ENCODE peak calls at places on chromosomes 5 and 9, in eight cellular contexts. M is aorta; A is BE2C; S is Kasumi-1; T is substantia nigra; G is activated naive CD4-positive, alpha-beta T cell treated with Interleukin-2 at 50 U/mL for 16 hours; V is tibial nerve; J is stimulated activated CD4-positive, alpha-beta T cell treated with anti-CD3 and anti-CD28 coated beads, Interleukin-12 subunit alpha, Interleukin-12 subunit beta, amount 100 ng/mL, for 24 hours. E is an unnamed sample.

GRCh38 chr5:36393656-36394438 is 92.1 kb upstream of the RANBP3L start:
- DNase-seq in V (no peak), T (no peak), S (no peak), J (no peak), G (no peak), A (no peak), M (no peak), E (no peak)

GRCh38 chr5:141628175-141628788 is 8.4 kb downstream of the HDAC3 start:
- DNase-seq in T (no peak), J (no peak), A (no peak), G (no peak), V (no peak), S (no peak), M (no peak), E (no peak)

GRCh38 chr9:4555251-4555650 is 65.0 kb downstream of the SLC1A1 start:
- DNase-seq in V (no peak), J (no peak), G (no peak), M (no peak), A (no peak), S (no peak), T (no peak), E (no peak)

GRCh38 chr9:134885647-134886412 is 5.2 kb downstream of the FCN2 start:
- DNase-seq in A (no peak), J (no peak), V (no peak), M (no peak), S (no peak), T (no peak), G (no peak), E (no peak)

GRCh38 chr5:9042241-9042640 is 503.6 kb downstream of the SEMA5A start:
- DNase-seq in V (no peak), S (no peak), G (no peak), M (no peak), A (no peak), J (no peak), T (no peak), E (no peak)

GRCh38 chr9:4324513-4324912 is 24.6 kb upstream of the GLIS3 start:
- DNase-seq in T (no peak), A (no peak), V (no peak), J (no peak), S (no peak), G (no peak), M (peak), E (no peak)

GRCh38 chr5:148145916-148146315 is 22.4 kb upstream of the SPINK14 start:
- DNase-seq in V (no peak), A (no peak), S (no peak), T (no peak), G (no peak), J (no peak), M (no peak), E (no peak)

GRCh38 chr5:150604894-150605440 is 35.5 kb upstream of the SYNPO start:
- DNase-seq in V (no peak), A (no peak), G (no peak), J (no peak), S (no peak), M (peak), T (no peak), E (no peak)

GRCh38 chr9:15310448-15310847 is 3.4 kb upstream of the TTC39B start:
- DNase-seq in S (no peak), M (no peak), J (no peak), V (no peak), T (no peak), G (no peak), A (no peak), E (no peak)

GRCh38 chr9:83432104-83432627 is 106.0 kb downstream of the FRMD3 start:
- DNase-seq in G (no peak), M (peak), A (peak), J (no peak), T (peak), S (no peak), V (peak), E (no peak)

GRCh38 chr9:121075251-121076036 is 689 bp downstream of the CNTRL start:
- DNase-seq in J (no peak), S (peak), T (no peak), G (no peak), A (no peak), M (no peak), V (no peak), E (peak)

GRCh38 chr5:59002162-59002825 is 419.4 kb downstream of the RAB3C start:
- DNase-seq in M (no peak), V (no peak), T (no peak), S (no peak), A (no peak), J (no peak), G (no peak), E (no peak)

GRCh38 chr5:163354685-163355084 is 82.7 kb upstream of the CCNG1 start:
- DNase-seq in M (no peak), V (no peak), G (no peak), J (no peak), A (no peak), S (no peak), T (no peak), E (no peak)

GRCh38 chr9:84111726-84112125 is 131.1 kb downstream of the RMI1 start:
- DNase-seq in M (no peak), S (no peak), J (no peak), A (no peak), T (no peak), G (no peak), V (no peak), E (no peak)

GRCh38 chr5:158943057-158943456 is 156.7 kb downstream of the EBF1 start:
- DNase-seq in A (no peak), T (no peak), V (peak), G (no peak), J (no peak), S (no peak), M (no peak), E (no peak)

GRCh38 chr5:112647428-112647827 is 90.3 kb upstream of the APC start:
- DNase-seq in S (no peak), V (no peak), J (no peak), G (no peak), A (no peak), T (no peak), M (no peak), E (no peak)

GRCh38 chr9:133638711-133639110 is 2.5 kb downstream of the DBH start:
- DNase-seq in T (no peak), M (no peak), J (no peak), G (no peak), A (no peak), S (no peak), V (no peak), E (no peak)

GRCh38 chr5:158740358-158740757 is 359.4 kb downstream of the EBF1 start:
- DNase-seq in M (no peak), T (no peak), V (no peak), A (no peak), G (no peak), S (no peak), J (no peak), E (no peak)

E was measured in OCI-M1.